ENCODE peak calls at places on chromosome 10, in seven cellular contexts. I is stimulated activated naive CD8-positive, alpha-beta T cell treated with anti-CD3 and anti-CD28 coated beads, Interleukin-15, Interleukin-2, amounts not matched to agents 100 U/mL and 50 U/mL, for 24 hours; C is amniotic stem cell; K is GM04504; Y is skeletal muscle cell; E is naive thymus-derived CD8-positive, alpha-beta T cell; D is HCEC 1CT. G is an unnamed sample.

GRCh38 chr10:102645388-102645740 is 1.1 kb downstream of the TRIM8 start:
- DNase-seq in I (peak), C (peak), K (no peak), Y (no peak), E (peak), D (peak), G (no peak)

GRCh38 chr10:123904834-123905409 is 13.3 kb upstream of the CPXM2 start:
- DNase-seq in I (no peak), C (no peak), K (no peak), Y (no peak), E (no peak), D (no peak), G (no peak)

GRCh38 chr10:77236700-77237099 is 400.9 kb downstream of the KCNMA1 start:
- DNase-seq in I (no peak), C (no peak), K (no peak), Y (peak), E (no peak), D (peak), G (no peak)

GRCh38 chr10:31322647-31323046 is 3.6 kb downstream of the ZEB1 start:
- DNase-seq in I (no peak), C (no peak), K (no peak), Y (no peak), E (no peak), D (peak), G (no peak)

GRCh38 chr10:102612964-102613275 is 31.4 kb upstream of the TRIM8 start:
- DNase-seq in I (peak), C (no peak), K (no peak), Y (no peak), E (peak), D (no peak), G (no peak)

GRCh38 chr10:130138479-130138866 is 2.3 kb downstream of the GLRX3 start:
- DNase-seq in I (no peak), C (no peak), K (no peak), Y (no peak), E (no peak), D (peak), G (no peak)

GRCh38 chr10:60288291-60288690 is 101.4 kb downstream of the ANK3 start:
- DNase-seq in I (no peak), C (no peak), K (no peak), Y (no peak), E (no peak), D (no peak), G (no peak)

GRCh38 chr10:56586391-56586790 is 225.3 kb upstream of the ZWINT start:
- DNase-seq in I (no peak), C (no peak), K (no peak), Y (no peak), E (no peak), D (no peak), G (peak)

GRCh38 chr10:117322258-117322657 is 53.0 kb downstream of the PDZD8 start:
- DNase-seq in I (no peak), C (no peak), K (no peak), Y (no peak), E (no peak), D (peak), G (no peak)

GRCh38 chr10:87734987-87735827 is 75.5 kb downstream of the PAPSS2 start:
- DNase-seq in I (no peak), C (peak), K (peak), Y (no peak), E (no peak), D (peak), G (peak)

GRCh38 chr10:44986670-44987069 is 8.1 kb upstream of the DEPP1 start:
- DNase-seq in I (no peak), C (no peak), K (no peak), Y (no peak), E (no peak), D (no peak), G (no peak)

GRCh38 chr10:29828978-29829377 is 194.2 kb upstream of the SVIL start:
- DNase-seq in I (no peak), C (no peak), K (no peak), Y (no peak), E (no peak), D (no peak), G (no peak)

GRCh38 chr10:31855033-31855432 is 73.6 kb downstream of the ARHGAP12 start:
- DNase-seq in I (no peak), C (no peak), K (no peak), Y (no peak), E (no peak), D (no peak), G (no peak)

GRCh38 chr10:50409965-50410811 is 158.9 kb upstream of the ASAH2 start:
- DNase-seq in I (no peak), C (no peak), K (no peak), Y (no peak), E (no peak), D (peak), G (no peak)

GRCh38 chr10:22315455-22316285 is 518 bp upstream of the COMMD3 start:
- DNase-seq in I (no peak), C (peak), K (no peak), Y (no peak), E (no peak), D (no peak), G (peak)

GRCh38 chr10:132272061-132272766 is 35.5 kb downstream of the STK32C start:
- DNase-seq in I (no peak), C (no peak), K (peak), Y (no peak), E (peak), D (no peak), G (no peak)

G was measured in NCI-H524.